ENCODE peak calls at places on chromosomes 12 and 14, in four cellular contexts. O, Y, C and A are unnamed samples.

GRCh38 chr12:66693901-66694513 is 15.1 kb upstream of the GRIP1 start:
- DNase-seq in C (peak), O (peak), Y (peak), A (peak)

GRCh38 chr12:131103614-131104463 is 150.1 kb downstream of the ADGRD1 start:
- DNase-seq in Y (no peak), C (no peak), O (no peak), A (no peak)

GRCh38 chr12:76176935-76177334 is 92.5 kb upstream of the NAP1L1 start:
- DNase-seq in C (no peak), O (no peak), Y (no peak), A (no peak)

GRCh38 chr12:115135800-115136211 is 451.8 kb upstream of the TBX3 start:
- DNase-seq in O (no peak), Y (no peak), C (no peak), A (no peak)

GRCh38 chr12:48110691-48111315 is 4.9 kb upstream of the SENP1 start:
- DNase-seq in Y (no peak), O (no peak), C (no peak), A (no peak)

GRCh38 chr12:71840226-71840847 is 778 bp downstream of the TBC1D15 start:
- DNase-seq in O (no peak), Y (peak), C (peak), A (peak)

GRCh38 chr12:42144174-42144423 is 575 bp downstream of the GXYLT1 start:
- DNase-seq in O (no peak), C (no peak), Y (peak), A (no peak)

GRCh38 chr12:28172434-28173030 is 17.7 kb upstream of the CCDC91 start:
- DNase-seq in Y (peak), O (no peak), C (peak), A (peak)

DNA sequence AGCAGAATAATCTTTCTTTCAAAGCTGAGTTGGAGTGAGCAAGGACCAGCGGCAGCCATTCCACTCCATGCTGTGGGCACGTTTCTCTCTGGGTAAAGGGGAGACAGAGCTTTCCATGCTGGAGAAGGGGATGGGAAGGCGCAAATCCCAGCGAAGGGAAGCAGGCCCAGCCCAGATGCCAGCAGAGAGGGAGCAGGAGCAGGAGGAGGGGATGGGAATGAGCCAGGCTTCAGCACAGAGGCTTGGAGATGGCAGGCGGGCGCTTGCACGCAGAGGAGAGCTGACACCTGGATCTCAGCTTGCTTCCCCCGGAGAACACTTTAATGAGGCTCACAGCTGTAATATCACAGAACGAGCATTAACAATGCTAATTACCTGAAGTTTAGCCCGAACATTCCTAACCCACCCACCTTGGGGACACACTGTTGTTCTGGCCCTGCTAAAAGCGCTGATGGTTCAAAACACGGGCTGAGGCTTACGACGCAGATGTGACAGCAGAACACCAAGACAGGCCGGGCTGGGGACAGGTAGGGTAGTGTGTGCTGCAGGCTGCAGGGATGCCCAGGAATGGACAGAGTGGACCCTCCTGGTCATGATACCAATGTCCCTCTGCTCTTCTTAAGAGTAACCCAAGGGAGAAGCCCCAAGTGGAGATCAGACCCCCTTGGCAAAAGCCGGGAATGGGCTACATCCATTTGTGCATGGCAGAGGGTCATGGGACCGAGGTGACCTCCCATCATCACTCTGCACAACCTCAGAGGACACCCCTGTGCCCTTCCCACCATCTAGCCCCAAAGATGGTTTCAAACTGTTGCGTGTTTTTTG is 288.6 kb downstream of the DPF3 start:
- DNase-seq in Y (no peak), O (no peak), C (no peak), A (no peak)
- TF ChIP-seq CHD4 in Y (no peak), O (no peak), C (no peak), A (no peak)

DNA sequence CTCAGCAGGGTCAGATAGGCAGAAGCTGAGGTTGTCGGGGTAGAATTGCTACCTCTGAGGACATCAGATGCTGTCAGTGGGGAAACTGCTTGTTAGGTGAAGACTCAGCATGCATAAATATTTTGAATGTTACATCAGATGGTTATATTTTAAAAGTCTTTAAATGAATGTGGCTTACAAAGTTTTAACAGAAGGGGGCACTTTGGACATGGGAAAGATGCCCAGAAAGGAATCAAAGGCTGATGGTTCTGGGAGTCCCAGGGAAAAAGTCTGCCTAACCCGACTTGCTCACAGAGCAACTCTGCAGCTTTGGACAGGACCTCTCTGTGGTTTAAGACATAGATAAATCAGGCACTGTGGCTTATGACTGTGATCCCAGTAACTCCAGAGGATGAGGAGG is 474.8 kb downstream of the ATP23 start:
- DNase-seq in Y (no peak), C (no peak), O (no peak), A (peak)
- TF ChIP-seq CTCF in Y (no peak), C (no peak), O (no peak), A (peak)

DNA sequence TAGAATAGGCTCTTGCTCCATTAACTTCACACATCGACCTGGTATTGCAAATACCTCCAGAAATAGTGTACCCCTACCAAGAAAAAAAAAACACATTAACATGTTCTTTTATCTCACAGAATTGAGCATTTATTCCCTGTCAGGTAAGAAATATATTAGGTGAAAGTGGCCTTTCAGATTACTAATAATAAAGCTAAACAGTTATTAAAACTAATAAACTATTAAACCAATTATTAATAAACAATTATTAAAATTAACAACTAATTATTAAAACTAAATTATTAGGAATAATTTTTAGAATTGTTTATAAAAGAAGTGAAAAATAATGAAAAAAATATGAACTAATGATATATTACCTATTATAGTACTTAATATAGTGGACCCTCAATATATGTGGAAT is 7.2 kb upstream of the AK7 start:
- DNase-seq in O (no peak), Y (no peak), C (no peak), A (no peak)
- TF ChIP-seq CHD4 in O (no peak), Y (no peak), C (no peak), A (no peak)

GRCh38 chr12:119988788-119989618 is at the start of gene BICDL1:
- DNase-seq in C (peak), Y (peak), O (peak), A (peak)
- TF ChIP-seq CTCF in C (peak), Y (peak), O (peak), A (no peak)

GRCh38 chr12:8087666-8088065 is 5.6 kb downstream of the NECAP1 start:
- DNase-seq in C (no peak), Y (no peak), O (no peak), A (no peak)

GRCh38 chr12:8089718-8090117 is 7.6 kb downstream of the NECAP1 start:
- DNase-seq in C (no peak), O (no peak), Y (no peak), A (no peak)

GRCh38 chr12:8088574-8088973 is 6.5 kb downstream of the NECAP1 start:
- DNase-seq in O (no peak), Y (no peak), C (no peak), A (no peak)
- TF ChIP-seq CHD4 in O (no peak), Y (no peak), C (no peak), A (no peak)

GRCh38 chr12:51521554-51522276 is 69.3 kb upstream of the SCN8A start:
- DNase-seq in Y (no peak), O (no peak), C (no peak), A (no peak)
- TF ChIP-seq CTCF in Y (peak), O (no peak), C (peak), A (peak)

DNA sequence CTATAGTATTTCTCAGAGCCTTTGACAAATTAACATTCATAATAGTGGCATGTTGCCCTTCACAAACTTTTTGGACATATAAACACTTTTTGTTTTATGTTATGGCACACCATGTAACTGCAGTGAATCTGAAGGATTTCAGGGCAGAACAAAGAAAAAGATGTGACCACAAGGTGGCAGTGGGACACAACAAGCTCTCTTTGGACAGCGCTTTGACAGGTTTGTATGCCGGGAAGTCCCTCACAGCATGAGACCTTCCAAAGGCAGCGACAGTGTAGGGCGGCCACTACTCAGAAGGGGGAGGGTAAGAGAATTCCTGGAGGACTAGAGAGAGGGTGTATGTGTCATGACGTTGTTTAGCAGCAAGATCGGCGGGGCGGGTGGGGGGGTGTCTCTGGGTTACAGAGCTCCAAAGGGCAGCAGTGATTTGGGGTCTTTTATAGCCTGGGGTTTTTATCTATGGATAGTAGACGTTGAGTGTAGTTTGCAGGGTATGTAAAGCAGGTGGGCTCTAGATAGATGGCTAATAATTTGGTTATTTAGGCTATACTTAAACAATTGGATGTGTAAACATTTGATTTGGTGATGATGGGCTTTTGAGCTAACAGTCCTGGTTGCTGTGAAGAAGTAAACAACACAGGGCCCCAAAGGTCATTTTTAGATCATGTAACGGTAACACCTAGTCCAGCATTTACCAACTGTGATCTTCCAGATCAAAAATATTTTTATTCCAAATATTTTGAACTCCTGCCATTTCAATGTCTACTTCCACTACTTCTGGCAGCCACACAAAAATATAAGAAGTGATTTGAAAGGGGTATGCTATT is 22.9 kb downstream of the ETFBKMT start:
- DNase-seq in O (peak), Y (peak), C (peak), A (peak)
- TF ChIP-seq CHD4 in O (no peak), Y (no peak), C (no peak), A (no peak)

DNA sequence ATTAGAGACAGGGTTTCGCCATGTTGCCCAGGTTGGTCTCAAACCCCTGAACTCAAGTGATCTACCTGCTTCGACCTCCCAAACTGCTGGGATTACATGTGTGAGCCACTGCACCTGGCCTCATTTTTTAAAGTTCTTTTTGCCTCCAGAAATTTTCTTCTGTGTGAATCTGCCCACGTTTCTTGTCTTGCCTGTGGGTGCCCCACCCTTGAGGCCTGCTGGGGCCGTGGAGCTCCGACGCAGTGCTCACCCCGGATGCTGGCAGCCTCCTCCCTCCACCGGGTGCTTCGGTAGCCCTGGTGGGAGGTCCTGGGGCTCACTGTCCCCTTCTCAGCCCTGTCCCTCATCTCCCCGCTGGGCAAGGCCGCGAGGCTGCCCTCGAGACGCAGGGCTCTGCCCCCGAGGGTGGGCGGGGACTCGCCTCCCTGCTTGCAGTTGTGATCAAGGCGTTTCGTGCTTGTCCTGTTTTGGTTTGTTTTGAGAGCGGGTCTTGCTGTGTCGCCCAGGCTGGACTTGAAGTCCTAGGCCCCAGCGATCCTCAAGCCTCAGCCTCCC is 19.5 kb upstream of the CRIP2 start:
- DNase-seq in Y (no peak), O (no peak), C (no peak), A (no peak)
- TF ChIP-seq CTCF in Y (no peak), O (no peak), C (no peak), A (no peak)

GRCh38 chr14:89509891-89510290 is 92.9 kb upstream of the FOXN3 start:
- DNase-seq in O (no peak), Y (no peak), C (no peak), A (no peak)

GRCh38 chr14:89504602-89505320 is 87.7 kb upstream of the FOXN3 start:
- DNase-seq in O (peak), Y (no peak), C (no peak), A (no peak)

GRCh38 chr14:89508863-89509262 is 91.8 kb upstream of the FOXN3 start:
- DNase-seq in O (no peak), Y (no peak), C (no peak), A (no peak)

GRCh38 chr14:89507926-89508460 is 91.0 kb upstream of the FOXN3 start:
- DNase-seq in Y (no peak), O (no peak), C (no peak), A (no peak)

DNA sequence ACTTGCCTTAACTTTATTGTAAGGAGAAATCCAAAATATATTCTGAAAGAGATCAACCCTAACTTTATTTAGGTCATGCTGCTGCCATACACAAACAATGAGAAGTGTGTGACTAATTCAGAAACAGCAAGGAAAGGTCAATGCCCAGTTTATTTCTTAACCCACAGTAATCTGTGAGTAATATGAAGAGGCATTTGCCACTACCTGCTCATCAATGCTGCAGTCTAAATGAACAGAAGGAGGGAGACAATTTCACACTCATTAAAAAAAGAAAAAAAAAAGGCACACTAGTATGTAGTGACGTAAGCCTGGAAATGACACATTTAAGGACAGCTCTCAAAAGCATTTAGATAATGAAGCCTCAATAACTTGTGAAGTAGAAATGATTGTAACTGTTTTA is 90.5 kb upstream of the FOXN3 start:
- DNase-seq in C (peak), Y (no peak), O (peak), A (peak)
- TF ChIP-seq CHD4 in C (no peak), Y (no peak), O (no peak), A (no peak)